ENCODE peak calls at places on chromosomes 4 and X, in ten cellular contexts. L is tibial nerve, R is transverse colon, G is colonic mucosa, F is DND-41, N is left ventricle myocardium inferior, J is esophagus muscularis mucosa, W is fibroblast of lung, Q is heart right ventricle, Z is IMR-90. X is an unnamed sample.

GRCh38 chr4:1786544-1787362 is 6.3 kb upstream of the FGFR3 start:
- DNase-seq in L (no peak), R (no peak), G (no peak), F (no peak), N (no peak), J (no peak), W (no peak), Q (no peak), Z (no peak), X (no peak)

GRCh38 chr4:1045193-1045594 is 33.8 kb downstream of the FGFRL1 start:
- DNase-seq in L (no peak), R (no peak), G (no peak), F (no peak), N (peak), J (no peak), W (no peak), Q (no peak), Z (no peak), X (no peak)

GRCh38 chrX:47247206-47247998 is 14.6 kb downstream of the USP11 start:
- DNase-seq in L (no peak), R (no peak), G (no peak), F (no peak), N (no peak), J (no peak), W (peak), Q (no peak), Z (peak), X (no peak)

GRCh38 chr4:99180367-99181169 is 36.5 kb upstream of the ADH4 start:
- DNase-seq in L (peak), R (no peak), G (no peak), F (no peak), N (no peak), J (no peak), W (peak), Q (no peak), Z (peak), X (no peak)

GRCh38 chr4:2256781-2257191 is 5.1 kb downstream of the MXD4 start:
- DNase-seq in L (no peak), R (peak), G (peak), F (peak), N (peak), J (peak), W (no peak), Q (peak), Z (no peak), X (peak)

GRCh38 chr4:46372878-46373277 is 17.1 kb downstream of the GABRA2 start:
- DNase-seq in L (no peak), R (no peak), G (no peak), F (no peak), N (no peak), J (no peak), W (no peak), Q (no peak), Z (no peak), X (no peak)

GRCh38 chr4:126807132-126807531 is 825.6 kb upstream of the INTU start:
- DNase-seq in L (no peak), R (no peak), G (no peak), F (no peak), N (no peak), J (no peak), W (no peak), Q (no peak), Z (peak), X (no peak)

GRCh38 chr4:11585506-11585905 is 156.8 kb upstream of the HS3ST1 start:
- DNase-seq in L (peak), R (peak), G (peak), F (no peak), N (no peak), J (no peak), W (no peak), Q (peak), Z (no peak), X (no peak)

GRCh38 chr4:183533698-183534097 is 28.8 kb downstream of the ING2 start:
- DNase-seq in L (no peak), R (no peak), G (no peak), F (no peak), N (no peak), J (no peak), W (no peak), Q (no peak), Z (no peak), X (peak)

GRCh38 chr4:82691431-82691830 is 107.2 kb downstream of the SCD5 start:
- DNase-seq in L (no peak), R (no peak), G (no peak), F (no peak), N (no peak), J (peak), W (no peak), Q (no peak), Z (no peak), X (no peak)

GRCh38 chr4:138938371-138938699 is 77.2 kb upstream of the NOCT start:
- DNase-seq in L (no peak), R (no peak), G (no peak), F (no peak), N (no peak), J (no peak), W (peak), Q (no peak), Z (peak), X (no peak)

GRCh38 chrX:123339201-123339905 is 155.3 kb downstream of the GRIA3 start:
- DNase-seq in L (no peak), R (no peak), G (no peak), F (no peak), N (no peak), J (no peak), W (peak), Q (no peak), Z (no peak), X (no peak)

GRCh38 chrX:118677318-118677717 is 50.1 kb upstream of the IL13RA1 start:
- DNase-seq in L (no peak), R (no peak), G (no peak), F (no peak), N (no peak), J (no peak), W (no peak), Q (no peak), Z (no peak), X (no peak)
- H3K4me3 ChIP-seq in L (no peak), R (no peak), G (no peak), F (no peak), N (no peak), J (no peak), W (no peak), Q (no peak), Z (no peak), X (no peak)

DNA sequence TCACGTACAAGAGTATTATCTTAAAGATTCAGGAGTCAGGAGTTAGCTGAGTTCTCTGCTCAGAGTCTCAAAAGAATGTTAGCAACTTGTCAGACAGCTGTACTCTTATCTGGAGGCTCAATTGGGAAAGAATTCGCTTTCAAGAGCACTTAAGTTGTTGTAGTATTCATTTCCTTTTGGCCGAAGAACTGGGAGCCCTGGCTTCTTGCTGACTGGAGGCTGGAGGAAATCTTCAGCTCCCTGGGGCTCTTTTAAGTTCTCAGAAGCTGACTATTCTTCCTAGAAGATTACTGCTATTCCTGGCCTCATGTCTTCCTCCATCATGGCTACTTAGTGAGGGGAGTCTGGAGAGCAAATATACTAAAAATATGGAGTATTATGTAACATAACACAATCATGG is 587.2 kb downstream of the EPHA5 start:
- DNase-seq in L (no peak), R (no peak), G (no peak), F (no peak), N (no peak), J (no peak), W (peak), Q (peak), Z (no peak), X (no peak)
- H3K27ac ChIP-seq in L (no peak), R (no peak), G (no peak), F (no peak), N (no peak), J (no peak), W (no peak), Q (no peak), Z (no peak), X (no peak)

DNA sequence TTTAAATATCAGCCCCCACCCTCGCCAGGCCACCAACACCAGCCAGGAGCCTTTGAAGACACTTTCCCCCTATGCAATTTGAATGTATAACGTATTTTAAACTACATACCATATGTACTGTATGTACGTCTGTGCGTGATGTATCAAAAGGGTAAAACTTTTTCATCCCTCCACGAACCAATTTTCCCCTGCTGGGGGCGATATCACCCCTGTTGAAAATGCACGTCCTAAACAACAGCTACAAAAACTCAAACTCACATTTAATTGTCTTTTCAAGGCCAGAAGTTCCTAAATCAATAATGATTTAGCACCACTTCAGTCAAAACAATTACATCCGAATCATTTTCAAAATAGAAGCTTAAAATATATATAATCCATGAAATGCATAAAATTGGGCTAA is 1.4 kb downstream of the VEGFD start:
- DNase-seq in L (no peak), R (no peak), G (no peak), F (no peak), N (no peak), J (no peak), W (no peak), Q (no peak), Z (no peak), X (no peak)
- H3K4me3 ChIP-seq in L (no peak), R (no peak), G (no peak), F (no peak), N (peak), J (no peak), W (no peak), Q (no peak), Z (no peak), X (no peak)

GRCh38 chr4:84237008-84237407 is 262.1 kb downstream of the NKX6-1 start:
- DNase-seq in L (no peak), R (no peak), G (no peak), F (no peak), N (no peak), J (no peak), W (peak), Q (no peak), Z (no peak), X (no peak)
- H3K27ac ChIP-seq in L (no peak), R (no peak), G (no peak), F (no peak), N (no peak), J (no peak), W (no peak), Q (no peak), Z (no peak), X (no peak)

DNA sequence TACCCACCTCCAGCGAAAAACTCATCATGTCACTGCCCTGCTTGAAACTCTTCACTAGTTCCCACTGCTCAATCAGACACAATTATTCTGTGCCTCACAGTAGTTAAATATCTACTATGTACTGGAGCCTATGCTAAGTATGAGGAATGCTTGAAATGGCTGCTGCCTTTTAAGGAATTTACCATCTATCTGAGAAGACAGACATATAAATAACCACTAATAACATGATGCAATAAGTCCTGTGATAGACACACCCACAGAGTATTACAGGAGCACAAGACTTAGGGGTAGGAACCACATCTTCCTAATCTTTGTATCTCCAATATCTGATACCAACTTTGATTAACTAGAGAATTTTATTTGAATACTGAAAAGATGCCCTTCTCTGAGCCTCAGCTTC is 21.1 kb downstream of the SLC25A53 start:
- DNase-seq in L (no peak), R (no peak), G (no peak), F (no peak), N (no peak), J (no peak), W (peak), Q (no peak), Z (no peak), X (no peak)
- H3K4me3 ChIP-seq in L (peak), R (no peak), G (no peak), F (no peak), N (peak), J (no peak), W (no peak), Q (no peak), Z (no peak), X (no peak)

GRCh38 chr4:76987153-76987562 is 37.6 kb downstream of the SEPTIN11 start:
- DNase-seq in L (no peak), R (no peak), G (no peak), F (no peak), N (peak), J (no peak), W (peak), Q (peak), Z (peak), X (peak)
- H3K27ac ChIP-seq in L (peak), R (peak), G (peak), F (no peak), N (peak), J (peak), W (peak), Q (peak), Z (peak), X (no peak)

DNA sequence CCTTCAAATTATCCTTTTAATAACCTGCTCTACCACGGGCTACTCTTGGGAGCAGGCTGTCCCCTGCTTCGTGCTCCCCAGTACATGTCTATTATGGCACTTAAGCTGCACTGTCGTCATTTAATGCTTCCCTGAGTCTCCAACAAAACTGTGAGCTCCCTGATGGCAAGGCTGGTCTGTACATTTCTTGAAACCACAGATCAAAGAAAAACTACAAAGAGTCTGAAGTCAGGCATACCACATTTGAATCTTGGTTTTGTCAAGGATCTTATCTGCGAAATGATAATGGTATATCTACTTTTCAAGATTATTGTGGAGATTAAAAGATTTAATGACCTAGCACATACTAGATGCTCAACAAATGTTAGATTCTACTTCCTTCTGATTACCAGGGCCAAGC is 45.7 kb downstream of the MAML3 start:
- DNase-seq in L (no peak), R (no peak), G (no peak), F (no peak), N (no peak), J (no peak), W (no peak), Q (no peak), Z (no peak), X (no peak)
- H3K4me3 ChIP-seq in L (no peak), R (no peak), G (no peak), F (no peak), N (no peak), J (no peak), W (no peak), Q (no peak), Z (no peak), X (no peak)

DNA sequence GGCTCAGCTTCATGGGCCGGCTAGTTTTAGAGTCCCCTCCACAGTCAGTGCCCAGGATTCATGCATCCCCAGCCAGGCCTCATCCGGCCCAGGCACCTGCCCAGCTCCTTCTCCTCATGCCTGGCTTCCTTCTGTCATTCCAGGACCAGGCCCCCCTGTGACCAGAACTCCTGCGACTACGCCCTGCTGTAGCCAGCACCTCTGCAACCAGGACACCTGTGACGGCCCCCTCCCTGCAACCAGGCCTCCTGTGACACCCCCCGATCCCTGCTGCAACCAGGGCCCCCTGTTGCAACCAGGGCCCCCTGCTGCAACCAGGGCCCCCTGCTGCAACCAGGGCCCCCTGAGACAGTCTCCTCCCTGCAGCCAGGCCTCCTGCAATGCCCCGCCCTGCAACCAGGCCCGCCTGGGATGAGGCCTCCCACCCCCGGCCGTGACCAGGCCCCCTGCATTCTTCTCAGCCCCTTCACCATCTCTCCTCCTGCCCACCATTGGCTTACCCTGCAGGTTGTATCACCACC is 46.8 kb downstream of the HTRA3 start:
- DNase-seq in L (no peak), R (no peak), G (no peak), F (no peak), N (no peak), J (no peak), W (no peak), Q (no peak), Z (no peak), X (peak)
- H3K27ac ChIP-seq in L (no peak), R (no peak), G (no peak), F (no peak), N (peak), J (peak), W (no peak), Q (peak), Z (peak), X (no peak)

DNA sequence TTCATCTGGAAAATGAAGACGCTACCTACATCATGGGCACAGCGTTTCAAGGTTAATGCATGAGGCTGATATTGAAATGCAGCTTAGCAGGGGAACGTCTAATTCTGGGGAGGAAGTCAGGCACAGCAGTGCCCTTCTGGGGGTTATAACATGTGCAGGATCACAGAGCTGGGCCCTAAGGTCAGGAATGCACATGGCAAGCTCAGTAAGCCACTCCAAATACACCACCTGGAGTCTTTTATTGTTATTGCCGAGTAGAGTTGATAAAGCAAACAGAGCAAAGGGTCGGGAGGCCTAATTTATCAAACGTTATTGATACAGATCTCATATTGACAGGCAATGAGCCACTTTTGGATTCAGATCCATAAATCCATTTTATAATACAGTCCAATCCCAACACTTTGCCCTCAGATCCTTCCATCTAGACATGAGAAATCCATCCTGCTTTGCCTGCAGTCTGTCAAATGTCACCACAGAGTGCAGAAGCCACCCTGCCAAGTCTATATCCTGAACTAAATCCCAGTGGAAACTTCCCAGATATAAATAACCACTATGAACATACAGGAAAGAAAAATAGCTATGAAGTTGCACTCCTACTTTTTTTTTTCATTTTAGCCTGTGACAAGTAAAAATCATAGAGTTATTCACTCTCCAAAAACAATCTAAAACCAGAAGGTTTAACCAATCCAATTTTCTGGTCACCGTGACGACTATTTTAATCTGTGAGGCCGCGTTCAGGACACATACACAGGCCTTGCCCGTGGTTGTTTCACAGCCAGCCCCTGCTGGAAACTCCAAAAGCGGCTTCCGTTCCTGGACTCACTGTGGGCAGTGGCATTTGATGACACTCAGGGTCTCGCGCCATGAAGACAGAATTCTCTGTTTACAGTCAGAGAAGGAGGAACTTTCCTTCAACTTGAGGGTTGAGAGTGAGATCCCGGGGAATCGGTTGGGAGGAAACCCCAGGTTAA is 335.4 kb downstream of the DHX15 start:
- DNase-seq in L (no peak), R (no peak), G (no peak), F (no peak), N (peak), J (no peak), W (no peak), Q (peak), Z (no peak), X (no peak)
- H3K4me3 ChIP-seq in L (no peak), R (no peak), G (no peak), F (no peak), N (peak), J (peak), W (no peak), Q (no peak), Z (no peak), X (no peak)

DNA sequence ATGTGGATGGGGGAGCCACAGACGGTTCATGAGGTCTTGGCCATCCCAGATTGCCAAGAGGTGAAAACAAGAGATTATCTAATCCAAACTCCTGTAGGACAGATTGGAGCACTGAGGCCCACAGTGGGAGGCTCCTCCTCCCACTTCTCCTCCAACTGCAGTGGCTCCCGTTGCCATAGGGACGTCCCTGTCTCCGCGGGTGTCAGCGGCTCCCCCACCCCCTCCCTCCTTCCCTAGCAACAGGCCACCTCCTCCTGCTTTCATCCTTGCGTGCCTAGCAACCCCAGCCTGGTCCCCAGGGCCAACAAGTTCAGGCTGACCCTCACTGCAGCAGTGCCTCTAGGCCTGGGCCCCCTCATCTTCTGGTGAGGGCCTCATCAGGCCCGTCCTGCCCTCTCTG is 6.8 kb upstream of the IQSEC2 start:
- DNase-seq in L (no peak), R (no peak), G (no peak), F (peak), N (peak), J (no peak), W (peak), Q (peak), Z (no peak), X (no peak)
- H3K27ac ChIP-seq in L (peak), R (peak), G (peak), F (peak), N (peak), J (peak), W (peak), Q (peak), Z (no peak), X (no peak)